ENCODE peak calls at places on chromosomes 16 and 17, in four cellular contexts. N is adrenal gland, Z is heart left ventricle, R is MM.1S. B is an unnamed sample.

GRCh38 chr17:11855306-11855705 is 142.0 kb downstream of the ZNF18 start:
- DNase-seq in N (no peak), R (no peak), Z (no peak), B (no peak)

GRCh38 chr17:18043491-18043890 is 4.3 kb downstream of the GID4 start:
- DNase-seq in R (no peak), Z (no peak), N (no peak), B (no peak)

GRCh38 chr16:46961373-46962353 is 11.8 kb downstream of the DNAJA2 start:
- DNase-seq in N (no peak), Z (no peak), R (no peak), B (no peak)

GRCh38 chr16:12091569-12092346 is 115.2 kb downstream of the SNX29 start:
- DNase-seq in Z (no peak), N (peak), R (no peak), B (no peak)

GRCh38 chr16:80198995-80199299 is 341.8 kb upstream of the DYNLRB2 start:
- DNase-seq in N (no peak), Z (no peak), R (no peak), B (no peak)

GRCh38 chr16:10609410-10609774 is 29.0 kb upstream of the EMP2 start:
- DNase-seq in N (no peak), R (no peak), Z (no peak), B (no peak)

GRCh38 chr17:75774988-75775668 is 9.5 kb upstream of the UNK start:
- DNase-seq in Z (no peak), R (no peak), N (no peak), B (peak)

GRCh38 chr17:21772321-21772720 is 80.0 kb downstream of the KCNJ18 start:
- DNase-seq in Z (no peak), N (peak), R (no peak), B (no peak)

GRCh38 chr16:72844225-72844920 is 203.6 kb downstream of the ZFHX3 start:
- DNase-seq in R (peak), Z (no peak), N (no peak), B (no peak)

GRCh38 chr17:27499451-27500265 is 43.4 kb downstream of the KSR1 start:
- DNase-seq in N (no peak), Z (no peak), R (no peak), B (no peak)

GRCh38 chr17:74921769-74922168 is 1.3 kb downstream of the USH1G start:
- DNase-seq in N (no peak), R (no peak), Z (no peak), B (no peak)

GRCh38 chr17:17819561-17819995 is 17.2 kb downstream of the SREBF1 start:
- DNase-seq in R (no peak), Z (peak), N (peak), B (peak)

GRCh38 chr17:65559802-65560627 is 1.4 kb downstream of the AXIN2 start:
- DNase-seq in R (peak), N (no peak), Z (peak), B (peak)

GRCh38 chr17:1931759-1932579 is 93.2 kb downstream of the RTN4RL1 start:
- DNase-seq in R (no peak), Z (peak), N (no peak), B (peak)

GRCh38 chr16:29804455-29805231 is 1.7 kb upstream of the MAZ start:
- DNase-seq in Z (peak), N (peak), R (peak), B (no peak)

GRCh38 chr16:89152831-89153700 is 18.5 kb upstream of the CDH15 start:
- DNase-seq in Z (no peak), N (no peak), R (no peak), B (no peak)

GRCh38 chr17:58312824-58313223 is 15.8 kb downstream of the TSPOAP1 start:
- DNase-seq in N (no peak), Z (no peak), R (no peak), B (no peak)

GRCh38 chr16:15960124-15960971 is 10.9 kb downstream of the ABCC1 start:
- DNase-seq in Z (no peak), N (no peak), R (no peak), B (no peak)
- H3K4me3 ChIP-seq in Z (no peak), N (no peak), R (no peak), B (no peak)

GRCh38 chr16:66238696-66239095 is 127.8 kb upstream of the CDH5 start:
- DNase-seq in N (no peak), Z (no peak), R (no peak), B (no peak)
- H3K27ac ChIP-seq in N (no peak), Z (no peak), R (no peak), B (no peak)

DNA sequence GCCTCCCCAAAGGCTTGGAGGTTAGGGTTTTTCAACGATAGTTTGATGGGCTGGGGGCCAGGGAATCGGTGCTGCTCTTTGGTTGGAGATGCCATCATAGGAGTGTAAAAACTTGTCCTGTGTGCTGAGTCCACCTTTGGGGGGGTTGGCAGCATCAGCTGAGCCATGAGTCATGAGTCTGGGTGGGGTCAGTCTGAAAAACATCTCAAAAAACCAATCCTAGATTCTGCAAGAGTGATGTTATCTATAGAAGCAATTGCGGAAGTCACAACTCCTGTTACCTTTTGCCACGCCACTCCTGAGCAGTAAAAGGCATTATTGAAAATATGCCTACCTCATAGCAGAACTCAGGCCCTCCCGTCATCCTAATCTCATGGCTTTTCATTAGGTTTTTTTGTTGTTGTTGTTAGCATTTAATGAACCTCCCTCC is 2.5 kb upstream of the PRSS41 start:
- DNase-seq in R (no peak), Z (no peak), N (no peak), B (no peak)
- H3K4me3 ChIP-seq in R (no peak), Z (no peak), N (no peak), B (no peak)

DNA sequence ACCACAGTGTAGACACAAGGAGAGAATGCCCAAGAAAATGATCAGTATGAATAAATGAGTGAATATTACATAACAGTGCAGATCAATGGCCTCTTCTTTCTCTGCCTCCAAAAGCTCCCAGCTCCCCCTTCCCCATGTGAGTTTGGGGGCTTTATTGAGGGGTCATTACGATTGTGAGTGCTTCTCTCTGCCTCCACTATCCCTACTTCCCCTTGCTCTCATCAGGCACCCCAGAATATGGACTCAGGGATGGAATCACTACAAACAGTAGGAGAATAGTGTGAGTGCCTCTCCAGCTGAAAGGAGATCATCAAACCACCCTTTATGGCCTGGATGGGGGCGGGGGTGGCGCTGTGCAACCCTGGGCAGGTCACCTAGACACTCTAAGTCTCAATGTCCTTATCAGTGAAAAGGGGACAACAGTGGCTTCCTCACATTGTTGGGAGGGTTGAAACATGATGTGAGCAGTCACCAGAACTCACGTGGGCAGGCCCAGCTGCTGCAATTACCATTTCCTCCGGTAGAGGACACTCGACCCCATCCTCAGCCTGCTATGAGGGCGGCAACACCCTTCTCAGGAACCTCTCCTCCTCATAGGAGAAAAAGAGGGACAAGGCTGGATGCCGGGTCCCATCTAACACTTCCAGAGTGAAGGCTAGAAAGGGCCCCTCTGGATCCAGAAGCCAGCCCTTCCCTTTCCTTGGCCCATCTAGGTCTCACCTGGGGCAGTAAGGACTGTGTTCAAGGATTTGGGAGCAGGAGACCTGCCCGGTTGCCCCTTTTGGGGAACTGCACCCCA is 2.1 kb upstream of the EPOP start:
- DNase-seq in R (peak), Z (peak), N (peak), B (peak)
- H3K27ac ChIP-seq in R (no peak), Z (peak), N (no peak), B (no peak)

DNA sequence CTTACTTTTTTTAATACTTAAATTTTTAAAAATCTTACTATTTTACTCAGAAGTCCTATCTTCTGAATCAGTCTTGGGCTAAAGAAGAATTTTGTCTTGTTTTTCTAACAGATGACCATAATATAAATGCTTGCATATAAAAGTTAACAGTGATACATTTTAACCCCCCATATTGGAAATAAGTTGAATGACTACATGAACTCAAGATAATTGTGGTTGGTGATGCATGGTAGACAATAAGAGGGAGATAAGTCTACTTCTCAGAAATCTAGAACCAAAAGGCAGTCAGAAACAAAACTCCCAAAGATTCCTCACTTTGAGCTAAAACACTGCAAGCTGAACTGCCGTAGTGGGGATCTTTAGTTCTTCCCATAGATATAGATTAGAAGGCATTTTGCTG is 868.4 kb upstream of the SOX9 start:
- DNase-seq in R (no peak), N (no peak), Z (no peak), B (no peak)
- H3K4me3 ChIP-seq in R (no peak), N (no peak), Z (no peak), B (no peak)

GRCh38 chr17:59827721-59828477 is 64.8 kb downstream of the TUBD1 start:
- DNase-seq in Z (no peak), R (no peak), N (no peak), B (no peak)
- H3K27ac ChIP-seq in Z (peak), R (peak), N (no peak), B (no peak)

B was measured in ovary.